ENCODE peak calls at places on chromosome 22, in five cellular contexts. Q is neuronal stem cell, F is mesendoderm, P is endodermal cell, C is fibroblast of lung. M is an unnamed sample.

GRCh38 chr22:30809086-30809485 is 114.4 kb downstream of the OSBP2 start:
- DNase-seq in C (peak; percentile 85), Q (no peak), F (no peak), P (no peak), M (no peak)

GRCh38 chr22:36238348-36239149 is 778 bp downstream of the APOL2 start:
- DNase-seq in F (no peak), P (no peak), C (no peak), Q (no peak), M (peak; percentile 56)

GRCh38 chr22:19065298-19065859 is 56.8 kb downstream of the DGCR2 start:
- DNase-seq in C (no peak), Q (no peak), P (no peak), F (no peak), M (no peak)

GRCh38 chr22:19974233-19974861 is 32.7 kb upstream of the TXNRD2 start:
- DNase-seq in F (peak; percentile 99), C (peak; percentile 79), P (peak; percentile 95), Q (peak; percentile 76), M (peak; percentile 56)

GRCh38 chr22:20456722-20457076 is 19.1 kb upstream of the SCARF2 start:
- DNase-seq in C (no peak), F (no peak), Q (no peak), P (no peak), M (no peak)

GRCh38 chr22:30286813-30287625 is 2.3 kb downstream of the CASTOR1 start:
- DNase-seq in P (peak; percentile 97), F (peak; percentile 73), C (peak; percentile 29), Q (peak; percentile 62), M (peak; percentile 62)

GRCh38 chr22:30425616-30426394 is at the start of gene MTFP1:
- DNase-seq in Q (peak; percentile 66), C (peak; percentile 67), F (peak; percentile 95), P (peak; percentile 94), M (peak; percentile 79)

GRCh38 chr22:31870890-31871289 is 73.4 kb upstream of the YWHAH start:
- DNase-seq in C (peak; percentile 71), F (no peak), Q (no peak), P (no peak), M (peak; percentile 58)

GRCh38 chr22:27318516-27318915 is 483.0 kb downstream of the MN1 start:
- DNase-seq in Q (no peak), F (peak; percentile 27), C (peak; percentile 92), P (no peak), M (peak; percentile 88)

GRCh38 chr22:37807410-37808293 is at the start of gene GCAT:
- DNase-seq in Q (peak; percentile 97), F (peak; percentile 98), P (peak; percentile 99), C (peak; percentile 96), M (peak; percentile 99)

GRCh38 chr22:37804886-37805857 is 2.6 kb upstream of the GCAT start:
- DNase-seq in Q (no peak), F (peak; percentile 88), C (peak; percentile 72), P (peak; percentile 96), M (peak; percentile 88)

GRCh38 chr22:37808294-37808657 is 542 bp downstream of the GCAT start:
- DNase-seq in P (no peak), Q (no peak), F (no peak), C (peak; percentile 56), M (peak; percentile 52)

GRCh38 chr22:37805878-37806277 is 1.9 kb upstream of the GCAT start:
- DNase-seq in C (no peak), P (no peak), Q (no peak), F (no peak), M (no peak)

GRCh38 chr22:37806409-37807338 is 1.1 kb upstream of the GCAT start:
- DNase-seq in F (peak; percentile 48), Q (no peak), C (peak; percentile 52), P (peak; percentile 71), M (peak; percentile 50)
- H3K9ac ChIP-seq in F (peak overlapping the region; percentile 63), Q (peak overlapping the region; percentile 39), C (peak overlapping the region; percentile 32), P (peak overlapping the region; percentile 74), M (peak overlapping the region; percentile 85)

GRCh38 chr22:37970864-37971263 is 13.5 kb downstream of the SOX10 start:
- DNase-seq in F (no peak), P (no peak), Q (no peak), C (no peak), M (no peak)
- H3K9ac ChIP-seq in F (no peak overlapping the region), P (no peak overlapping the region), Q (no peak overlapping the region), C (no peak overlapping the region), M (no peak overlapping the region)

DNA sequence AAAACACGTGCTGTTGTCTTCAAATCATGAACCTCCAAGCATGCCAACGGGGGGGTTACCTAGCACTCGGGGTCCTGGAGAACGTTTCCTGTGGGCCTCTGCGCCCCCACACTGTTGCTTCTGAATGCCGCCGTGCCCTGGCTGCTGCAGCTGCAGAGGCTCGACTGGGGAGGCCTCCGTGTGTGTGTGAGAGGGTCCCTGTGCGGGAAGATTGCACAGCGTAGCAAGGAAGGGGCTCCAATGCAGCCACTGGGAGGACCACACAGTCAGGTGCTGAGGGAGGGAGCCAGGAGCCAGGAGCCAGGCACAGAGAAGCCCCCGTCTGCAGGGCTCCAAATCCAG is 1322.3 kb downstream of the TBC1D22A start:
- DNase-seq in F (no peak), C (no peak), Q (no peak), P (no peak), M (no peak)
- H3K9ac ChIP-seq in F (no peak overlapping the region), C (no peak overlapping the region), Q (peak overlapping the region; percentile 34), P (no peak overlapping the region), M (no peak overlapping the region)

GRCh38 chr22:46934746-46935491 is 172.5 kb downstream of the TBC1D22A start:
- DNase-seq in F (peak; percentile 74), P (peak; percentile 50), Q (no peak), C (peak; percentile 98), M (peak; percentile 83)

GRCh38 chr22:46935506-46936377 is 173.3 kb downstream of the TBC1D22A start:
- DNase-seq in P (peak; percentile 49), C (no peak), Q (no peak), F (no peak), M (no peak)

GRCh38 chr22:46936378-46936916 is 174.0 kb downstream of the TBC1D22A start:
- DNase-seq in Q (no peak), C (peak; percentile 48), F (no peak), P (no peak), M (peak; percentile 5)

GRCh38 chr22:46937939-46938338 is 175.5 kb downstream of the TBC1D22A start:
- DNase-seq in Q (no peak), C (no peak), P (no peak), F (no peak), M (no peak)

GRCh38 chr22:46937185-46937584 is 174.7 kb downstream of the TBC1D22A start:
- DNase-seq in F (no peak), Q (no peak), C (no peak), P (no peak), M (no peak)
- H3K9ac ChIP-seq in F (no peak overlapping the region), Q (no peak overlapping the region), C (no peak overlapping the region), P (no peak overlapping the region), M (no peak overlapping the region)

DNA sequence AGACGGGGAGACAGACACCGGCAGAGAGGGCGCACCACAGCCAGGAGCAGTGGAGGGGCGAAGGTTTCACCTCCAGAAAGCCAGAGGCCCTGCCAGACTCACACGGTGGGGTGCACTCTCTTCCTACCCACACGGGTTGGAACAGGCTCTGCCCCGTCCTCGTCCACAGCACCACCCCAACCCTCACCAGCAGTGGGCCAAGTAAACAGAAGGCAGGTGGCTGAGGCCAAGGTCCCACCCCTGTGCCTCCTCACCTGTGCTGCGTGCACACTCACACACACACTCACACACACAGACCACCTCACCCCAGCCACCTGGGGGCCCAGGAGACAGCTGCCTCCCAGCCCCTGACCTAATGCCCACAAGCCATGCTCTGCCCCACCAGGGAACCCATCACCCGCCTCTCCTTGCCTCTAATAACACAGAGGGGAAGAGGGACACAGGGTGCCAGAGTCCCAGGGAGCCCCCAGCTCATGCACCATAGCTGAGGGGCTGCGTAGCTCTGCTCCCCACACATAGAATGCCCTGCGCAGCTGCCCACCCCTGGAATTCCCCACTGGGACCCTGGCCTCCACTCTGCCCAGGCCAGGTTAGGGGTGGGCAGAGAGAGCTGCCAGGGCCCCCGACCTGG is 3.1 kb downstream of the CYB5R3 start:
- DNase-seq in P (peak; percentile 43), F (no peak), Q (no peak), C (no peak), M (no peak)
- H3K9ac ChIP-seq in P (no peak overlapping the region), F (no peak overlapping the region), Q (peak overlapping the region; percentile 44), C (peak overlapping the region; percentile 37), M (peak overlapping the region; percentile 97)

GRCh38 chr22:38753894-38754246 is 1.9 kb downstream of the SUN2 start:
- DNase-seq in C (no peak), P (no peak), Q (no peak), F (no peak), M (no peak)
- H3K9ac ChIP-seq in C (no peak overlapping the region), P (no peak overlapping the region), Q (no peak overlapping the region), F (no peak overlapping the region), M (peak overlapping the region; percentile 97)

DNA sequence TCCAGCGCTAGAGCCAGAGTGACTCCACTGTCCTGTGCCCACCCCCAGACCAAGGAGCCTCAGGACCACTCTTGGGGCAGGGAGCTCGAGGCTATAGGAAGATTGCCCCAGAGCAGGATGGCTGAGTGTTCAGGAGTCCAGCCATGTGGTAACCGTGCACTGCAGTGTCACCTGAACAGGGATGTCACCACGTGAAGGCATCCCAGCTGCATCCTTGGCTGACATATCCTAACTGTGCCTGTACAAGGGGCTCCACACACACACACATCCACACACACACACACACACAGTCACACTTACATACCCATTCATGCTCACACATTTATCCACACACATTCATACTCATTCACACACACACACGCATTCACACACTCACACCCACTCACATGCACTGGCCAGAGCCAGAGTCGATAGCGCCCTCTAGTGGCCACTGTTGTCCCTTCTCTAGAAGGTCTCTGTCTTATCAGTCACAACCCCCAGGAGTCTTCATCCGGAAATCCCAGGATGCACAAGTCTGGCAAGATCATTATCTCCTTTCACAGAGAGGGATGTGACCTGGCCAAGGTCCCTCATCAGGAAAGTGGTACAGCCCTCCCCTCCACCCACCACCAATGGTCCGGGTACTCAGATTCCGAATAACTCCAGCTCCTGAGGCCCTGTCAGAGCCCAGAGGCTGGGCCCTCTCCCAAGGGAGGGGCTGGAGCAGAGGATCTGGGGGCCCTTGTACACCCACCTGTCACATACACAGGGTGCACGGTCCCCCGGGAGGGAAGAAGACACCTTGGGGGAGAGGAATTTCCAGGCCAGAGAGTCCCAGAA is 55.1 kb downstream of the IGLL5 start:
- DNase-seq in C (peak; percentile 33), F (peak; percentile 93), Q (peak; percentile 78), P (peak; percentile 94), M (peak; percentile 57)
- H3K9ac ChIP-seq in C (no peak overlapping the region), F (no peak overlapping the region), Q (no peak overlapping the region), P (no peak overlapping the region), M (no peak overlapping the region)